ENCODE peak calls at places on chromosomes 6 and 20, in six cellular contexts. C is H1, F is IMR-90, Y is H9, V is neuronal stem cell, Z is trophoblast cell. W is an unnamed sample.

GRCh38 chr20:63639093-63639860 is 12.4 kb upstream of the GMEB2 start:
- DNase-seq in C (no peak), F (no peak), Y (no peak), V (no peak), Z (no peak), W (no peak)

GRCh38 chr20:51661609-51662178 is 106.5 kb downstream of the ATP9A start:
- DNase-seq in C (no peak), F (peak; percentile 79), Y (no peak), V (no peak), Z (peak; percentile 7), W (peak; percentile 52)

GRCh38 chr20:31543966-31544598 is 29.8 kb downstream of the HM13 start:
- DNase-seq in C (no peak), F (peak; percentile 98), Y (no peak), V (no peak), Z (no peak), W (peak; percentile 95)

GRCh38 chr20:31869942-31870702 is at the start of the genes DUSP15 and TTLL9:
- DNase-seq in C (peak; percentile 79), F (no peak), Y (no peak), V (peak; percentile 42), Z (no peak), W (peak; percentile 28)

GRCh38 chr6:9405369-9405768 is 970.0 kb upstream of the SLC35B3 start:
- DNase-seq in C (no peak), F (peak; percentile 91), Y (no peak), V (no peak), Z (peak; percentile 6), W (peak; percentile 77)

GRCh38 chr20:3545401-3545925 is 74.6 kb downstream of the ATRN start:
- DNase-seq in C (no peak), F (no peak), Y (no peak), V (no peak), Z (no peak), W (no peak)

GRCh38 chr20:17460119-17460518 is 71.1 kb downstream of the BFSP1 start:
- DNase-seq in C (peak; percentile 7), F (no peak), Y (no peak), V (no peak), Z (no peak), W (no peak)

GRCh38 chr6:164928041-164928321 is 381.4 kb downstream of the C6orf118 start:
- DNase-seq in C (no peak), F (no peak), Y (no peak), V (no peak), Z (no peak), W (no peak)

GRCh38 chr6:74657033-74657432 is 548.8 kb downstream of the COL12A1 start:
- DNase-seq in C (no peak), F (no peak), Y (no peak), V (no peak), Z (no peak), W (no peak)

GRCh38 chr6:111154981-111155380 is 67.7 kb downstream of the SLC16A10 start:
- DNase-seq in C (no peak), F (no peak), Y (no peak), V (no peak), Z (no peak), W (no peak)

GRCh38 chr6:132703936-132704335 is 9.9 kb downstream of the VNN1 start:
- DNase-seq in C (no peak), F (peak; percentile 19), Y (no peak), V (no peak), Z (no peak), W (peak; percentile 18)

GRCh38 chr6:33205172-33206026 is 944 bp downstream of the HSD17B8 start:
- DNase-seq in C (no peak), F (peak; percentile 64), Y (no peak), V (no peak), Z (peak; percentile 27), W (peak; percentile 59)

GRCh38 chr6:97150932-97151331 is 132.1 kb downstream of the MMS22L start:
- DNase-seq in C (no peak), F (no peak), Y (no peak), V (no peak), Z (no peak), W (no peak)

GRCh38 chr6:168615837-168616236 is 174.9 kb downstream of the SMOC2 start:
- DNase-seq in C (no peak), F (no peak), Y (no peak), V (no peak), Z (no peak), W (no peak)

GRCh38 chr20:13009682-13010406 is 1.1 kb downstream of the SPTLC3 start:
- DNase-seq in C (no peak), F (peak; percentile 96), Y (no peak), V (no peak), Z (peak; percentile 36), W (peak; percentile 92)

GRCh38 chr20:64006902-64007301 is 26.0 kb downstream of the PRPF6 start:
- DNase-seq in C (no peak), F (no peak), Y (no peak), V (no peak), Z (no peak), W (no peak)

GRCh38 chr20:8755340-8756118 is 313.4 kb upstream of the PLCB4 start:
- DNase-seq in C (no peak), F (no peak), Y (no peak), V (no peak), Z (no peak), W (no peak)

GRCh38 chr6:131250121-131250520 is 114.9 kb downstream of the AKAP7 start:
- DNase-seq in C (peak; percentile 54), F (peak; percentile 48), Y (peak; percentile 63), V (peak; percentile 36), Z (no peak), W (peak; percentile 46)

GRCh38 chr20:58224097-58224496 is 4.4 kb downstream of the ANKRD60 start:
- DNase-seq in C (no peak), F (no peak), Y (no peak), V (no peak), Z (no peak), W (no peak)

GRCh38 chr6:34238507-34239239 is 2.0 kb downstream of the HMGA1 start:
- DNase-seq in C (no peak), F (no peak), Y (no peak), V (no peak), Z (no peak), W (no peak)

DNA sequence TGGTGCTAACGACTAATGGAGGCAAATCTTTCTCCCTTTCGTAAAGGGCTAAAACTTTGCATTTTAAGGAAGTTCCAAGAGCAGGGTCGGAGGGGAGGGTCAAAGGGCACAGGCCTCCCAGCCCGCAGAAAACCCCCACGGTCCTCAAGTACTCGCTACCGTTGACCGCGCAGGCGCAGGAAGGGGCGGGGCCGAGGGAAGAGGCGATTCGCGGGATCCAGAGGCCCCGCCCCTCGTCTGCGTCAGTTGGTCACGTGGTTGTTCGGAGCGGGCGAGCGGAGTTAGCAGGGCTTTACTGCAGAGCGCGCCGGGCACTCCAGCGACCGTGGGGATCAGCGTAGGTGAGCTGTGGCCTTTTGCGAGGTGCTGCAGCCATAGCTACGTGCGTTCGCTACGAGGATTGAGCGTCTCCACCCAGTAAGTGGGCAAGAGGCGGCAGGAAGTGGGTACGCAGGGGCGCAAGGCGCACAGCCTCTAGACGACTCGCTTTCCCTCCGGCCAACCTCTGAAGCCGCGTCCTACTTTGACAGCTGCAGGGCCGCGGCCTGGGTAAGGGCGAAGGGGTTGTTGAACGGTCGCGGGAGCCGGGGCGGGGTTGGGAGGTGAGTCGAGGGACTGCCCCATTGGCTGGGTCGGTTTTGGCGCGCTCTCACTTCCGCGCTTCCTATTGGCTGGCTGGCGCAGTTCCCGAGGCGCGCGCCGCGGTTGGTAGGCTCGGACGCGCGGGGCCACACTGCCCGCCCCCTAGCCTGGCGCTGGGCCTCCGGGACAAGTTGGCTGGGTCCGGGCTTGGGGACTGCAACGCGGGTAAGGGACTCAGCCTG is at the start of gene GMNN:
- DNase-seq in C (peak; percentile 99), F (peak; percentile 89), Y (peak; percentile 97), V (peak; percentile 97), Z (peak; percentile 97), W (peak; percentile 95)
- H2BK5ac ChIP-seq in C (peak within 1 kb of the TSS; percentile 100), F (peak within 1 kb of the TSS; percentile 71), Y (peak within 1 kb of the TSS; percentile 97), V (peak within 1 kb of the TSS; percentile 96), Z (peak within 1 kb of the TSS; percentile 93), W (no peak within 1 kb of the TSS)

DNA sequence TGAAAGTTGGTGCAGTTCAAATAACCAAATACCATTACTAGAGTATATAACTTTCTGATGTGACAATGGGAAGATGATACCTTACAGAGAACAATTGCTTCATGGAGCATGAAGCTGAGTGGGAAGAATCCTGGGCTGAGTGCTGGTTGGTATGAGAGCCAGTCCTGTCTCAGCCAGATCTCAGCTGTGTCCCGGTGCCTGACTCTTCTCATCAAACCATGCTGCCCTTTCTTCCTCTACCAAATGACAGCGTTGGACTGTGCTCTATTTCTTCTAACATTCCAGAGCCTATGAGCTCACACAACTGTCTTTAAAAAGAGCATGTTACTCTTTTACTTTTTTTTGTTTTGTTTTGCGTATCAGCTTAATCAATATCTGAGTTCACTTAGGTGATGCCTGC is 27.5 kb upstream of the PBOV1 start:
- DNase-seq in C (no peak), F (no peak), Y (no peak), V (no peak), Z (no peak), W (no peak)
- H3K14ac ChIP-seq in C (no peak overlapping the region), F (no peak overlapping the region), Y (no peak overlapping the region), V (no peak overlapping the region), Z (no peak overlapping the region), W (no peak overlapping the region)

GRCh38 chr6:43426928-43427405 is 374 bp upstream of the ABCC10 start:
- DNase-seq in C (no peak), F (no peak), Y (no peak), V (no peak), Z (no peak), W (no peak)
- H2BK5ac ChIP-seq in C (peak overlapping the region; percentile 22), F (peak overlapping the region; percentile 67), Y (no peak overlapping the region), V (peak overlapping the region; percentile 93), Z (no peak overlapping the region), W (no peak overlapping the region)

GRCh38 chr20:14062786-14063185 is 67.5 kb downstream of the MACROD2 start:
- DNase-seq in C (no peak), F (no peak), Y (no peak), V (no peak), Z (no peak), W (peak; percentile 1)
- H3K14ac ChIP-seq in C (no peak overlapping the region), F (no peak overlapping the region), Y (no peak overlapping the region), V (no peak overlapping the region), Z (no peak overlapping the region), W (no peak overlapping the region)

GRCh38 chr6:136067731-136068341 is 182.3 kb downstream of the MTFR2 start:
- DNase-seq in C (peak; percentile 48), F (peak; percentile 39), Y (peak; percentile 63), V (peak; percentile 40), Z (peak; percentile 74), W (peak; percentile 43)
- H2BK5ac ChIP-seq in C (peak overlapping the region; percentile 60), F (peak overlapping the region; percentile 81), Y (no peak overlapping the region), V (no peak overlapping the region), Z (peak overlapping the region; percentile 14), W (peak overlapping the region; percentile 81)

GRCh38 chr6:7264041-7264440 is 49.0 kb downstream of the SSR1 start:
- DNase-seq in C (no peak), F (no peak), Y (no peak), V (no peak), Z (no peak), W (no peak)
- H3K14ac ChIP-seq in C (no peak overlapping the region), F (no peak overlapping the region), Y (no peak overlapping the region), V (no peak overlapping the region), Z (no peak overlapping the region), W (no peak overlapping the region)

GRCh38 chr6:37170273-37171140 is 555 bp downstream of the PIM1 start:
- DNase-seq in C (peak; percentile 75), F (peak; percentile 28), Y (peak; percentile 60), V (peak; percentile 62), Z (peak; percentile 80), W (peak; percentile 63)
- H2BK5ac ChIP-seq in C (peak overlapping the region; percentile 88), F (peak overlapping the region; percentile 77), Y (no peak overlapping the region), V (peak overlapping the region; percentile 89), Z (peak overlapping the region; percentile 15), W (peak overlapping the region; percentile 83)

W was measured in mesenchymal stem cell.